ENCODE peak calls at places on chromosomes 7 and 10, in six cellular contexts. C, F, H, G, W and O are unnamed samples.
A peak's percentile ranks its signal among the peaks of the same experiment; 100 is the strongest.

GRCh38 chr10:71725998-71726672 is 6.6 kb upstream of the C10orf105 start:
- DNase-seq in G (no peak), W (peak; percentile 42), C (peak; percentile 55), H (no peak), F (no peak), O (no peak)

GRCh38 chr10:102648889-102649752 is 4.8 kb downstream of the TRIM8 start:
- DNase-seq in C (no peak), G (no peak), F (peak; percentile 81), W (no peak), H (no peak), O (no peak)

GRCh38 chr7:157429001-157429679 is 92.3 kb downstream of the DNAJB6 start:
- DNase-seq in H (no peak), G (no peak), W (no peak), F (no peak), C (no peak), O (no peak)

GRCh38 chr10:66209025-66209424 is 716.8 kb upstream of the LRRTM3 start:
- DNase-seq in G (no peak), H (no peak), W (no peak), C (no peak), F (no peak), O (no peak)

GRCh38 chr10:112182808-112183328 is 697 bp downstream of the GPAM start:
- DNase-seq in W (no peak), C (no peak), G (no peak), F (no peak), H (peak; percentile 0), O (no peak)

GRCh38 chr10:60032723-60033122 is 126.4 kb upstream of the CCDC6 start:
- DNase-seq in W (peak; percentile 40), F (no peak), C (peak; percentile 32), H (peak; percentile 57), G (no peak), O (no peak)

GRCh38 chr10:30000802-30001571 is 58.4 kb downstream of the JCAD start:
- DNase-seq in C (no peak), G (no peak), F (no peak), H (no peak), W (peak; percentile 86), O (no peak)

GRCh38 chr10:7301039-7301768 is 109.6 kb downstream of the SFMBT2 start:
- DNase-seq in G (no peak), W (no peak), C (peak; percentile 64), F (no peak), H (no peak), O (no peak)

GRCh38 chr7:48389977-48390376 is 218.7 kb downstream of the ABCA13 start:
- DNase-seq in F (no peak), W (no peak), H (no peak), C (no peak), G (no peak), O (no peak)

GRCh38 chr7:128197586-128197985 is 43.5 kb upstream of the LEP start:
- DNase-seq in C (no peak), F (no peak), H (no peak), W (peak; percentile 76), G (no peak), O (no peak)

GRCh38 chr10:102702742-102703141 is 11.5 kb downstream of the ARL3 start:
- DNase-seq in G (no peak), W (no peak), H (no peak), C (no peak), F (no peak), O (no peak)

GRCh38 chr7:80699656-80700318 is 61.3 kb downstream of the CD36 start:
- DNase-seq in G (no peak), C (no peak), W (no peak), F (no peak), H (no peak), O (no peak)

GRCh38 chr7:69358163-69358821 is 240.0 kb upstream of the AUTS2 start:
- DNase-seq in G (no peak), F (no peak), C (no peak), H (no peak), W (peak; percentile 22), O (no peak)

GRCh38 chr10:131579251-131580071 is 267.9 kb upstream of the TCERG1L start:
- DNase-seq in W (no peak), H (no peak), C (no peak), G (peak; percentile 84), F (no peak), O (no peak)

GRCh38 chr7:130278892-130279690 is 12.4 kb downstream of the CPA2 start:
- DNase-seq in H (no peak), W (no peak), G (no peak), C (no peak), F (no peak), O (no peak)

GRCh38 chr7:98509836-98510235 is 107.2 kb upstream of the NPTX2 start:
- DNase-seq in G (no peak), W (no peak), F (no peak), C (no peak), H (no peak), O (no peak)

GRCh38 chr10:79425074-79425532 is 20.3 kb downstream of the ZCCHC24 start:
- DNase-seq in W (no peak), F (no peak), C (no peak), H (no peak), G (no peak), O (no peak)

GRCh38 chr7:87452279-87452678 is 23.2 kb downstream of the ABCB4 start:
- DNase-seq in C (no peak), G (no peak), W (no peak), H (no peak), F (no peak), O (no peak)

GRCh38 chr7:5230272-5231067 is 40.4 kb downstream of the WIPI2 start:
- DNase-seq in G (no peak), W (no peak), H (no peak), C (no peak), F (no peak), O (no peak)

GRCh38 chr7:75578081-75578480 is 86.0 kb downstream of the SPDYE5 start:
- DNase-seq in G (no peak), W (no peak), H (no peak), F (no peak), C (no peak), O (no peak)

GRCh38 chr7:27149817-27150567 is 2.4 kb downstream of the HOXA3 start:
- DNase-seq in H (no peak), F (no peak), C (no peak), G (peak; percentile 76), W (no peak), O (peak; percentile 19)

GRCh38 chr7:105958037-105958436 is 5.0 kb upstream of the CDHR3 start:
- DNase-seq in H (no peak), G (no peak), C (no peak), F (no peak), W (no peak), O (no peak)

GRCh38 chr10:6567894-6568293 is 12.2 kb downstream of the PRKCQ start:
- DNase-seq in H (no peak), W (no peak), F (no peak), G (no peak), C (no peak), O (no peak)

GRCh38 chr10:49292565-49293207 is 6.3 kb upstream of the C10orf71 start:
- DNase-seq in G (no peak), F (no peak), C (no peak), W (no peak), H (no peak), O (no peak)

GRCh38 chr10:103759100-103759781 is 96.1 kb downstream of the SH3PXD2A start:
- DNase-seq in G (no peak), C (no peak), H (no peak), F (peak; percentile 67), W (peak; percentile 60), O (peak; percentile 8)

GRCh38 chr7:50752422-50752821 is 30.3 kb downstream of the GRB10 start:
- DNase-seq in W (no peak), F (no peak), C (no peak), H (no peak), G (no peak), O (no peak)

GRCh38 chr7:79055722-79056415 is 397.6 kb downstream of the MAGI2 start:
- DNase-seq in W (no peak), C (no peak), F (no peak), G (no peak), H (peak; percentile 53), O (no peak)

GRCh38 chr7:55539380-55539779 is 32.9 kb downstream of the VOPP1 start:
- DNase-seq in H (no peak), C (no peak), F (no peak), W (no peak), G (no peak), O (no peak)

GRCh38 chr10:78211476-78212110 is 177.9 kb downstream of the RPS24 start:
- DNase-seq in G (no peak), H (peak; percentile 4), F (peak; percentile 39), W (peak; percentile 67), C (no peak), O (no peak)

GRCh38 chr10:53700227-53700626 is 927.6 kb upstream of the MBL2 start:
- DNase-seq in H (no peak), W (no peak), C (no peak), F (no peak), G (no peak), O (no peak)